ENCODE peak calls at places on chromosomes 5 and 9, in four cellular contexts. Y is mucosa of descending colon, G is breast epithelium, W is GM23338. C is an unnamed sample.

GRCh38 chr9:2053883-2054845 is 39.0 kb downstream of the SMARCA2 start:
- DNase-seq in Y (peak), G (no peak), W (no peak), C (no peak)

GRCh38 chr5:6729400-6730310 is 16.4 kb downstream of the TENT4A start:
- DNase-seq in Y (peak), G (no peak), W (no peak), C (no peak)

GRCh38 chr9:119556129-119556875 is 187.1 kb upstream of the BRINP1 start:
- DNase-seq in Y (peak), G (peak), W (peak), C (peak)

GRCh38 chr9:37920471-37921167 is 16.7 kb upstream of the SLC25A51 start:
- DNase-seq in Y (peak), G (no peak), W (peak), C (no peak)

GRCh38 chr5:176955895-176956294 is 50.7 kb downstream of the UIMC1 start:
- DNase-seq in Y (no peak), G (no peak), W (no peak), C (no peak)

GRCh38 chr5:39815701-39816100 is 390.9 kb upstream of the DAB2 start:
- DNase-seq in Y (no peak), G (no peak), W (no peak), C (no peak)

GRCh38 chr5:9546973-9547947 is 1.4 kb upstream of the SEMA5A start:
- DNase-seq in Y (peak), G (no peak), W (peak), C (no peak)

GRCh38 chr5:158382473-158382872 is 523.5 kb upstream of the CLINT1 start:
- DNase-seq in Y (peak), G (no peak), W (peak), C (no peak)

GRCh38 chr9:93950619-93951601 is 4.2 kb downstream of the BARX1 start:
- DNase-seq in Y (peak), G (no peak), W (peak), C (no peak)

GRCh38 chr5:126851441-126852103 is 74.6 kb downstream of the LMNB1 start:
- DNase-seq in Y (no peak), G (no peak), W (no peak), C (no peak)

GRCh38 chr9:135992486-135993408 is 31.6 kb upstream of the UBAC1 start:
- DNase-seq in Y (peak), G (peak), W (peak), C (no peak)

GRCh38 chr9:92715488-92716231 is 45.7 kb upstream of the IPPK start:
- DNase-seq in Y (peak), G (no peak), W (no peak), C (no peak)

GRCh38 chr5:99020698-99021048 is 91.9 kb upstream of the CHD1 start:
- DNase-seq in Y (peak), G (no peak), W (no peak), C (no peak)

GRCh38 chr9:118595719-118596305 is 773.4 kb downstream of the BRINP1 start:
- DNase-seq in Y (peak), G (no peak), W (peak), C (no peak)

GRCh38 chr9:73434826-73435225 is 283.2 kb downstream of the ANXA1 start:
- DNase-seq in Y (no peak), G (no peak), W (no peak), C (no peak)

GRCh38 chr5:73544429-73545402 is 20.7 kb downstream of the ANKRA2 start:
- DNase-seq in Y (peak), G (peak), W (no peak), C (no peak)

GRCh38 chr5:32193591-32193990 is 19.5 kb upstream of the GOLPH3 start:
- DNase-seq in Y (peak), G (peak), W (no peak), C (no peak)

GRCh38 chr5:107919361-107919760 is 248.6 kb upstream of the EFNA5 start:
- DNase-seq in Y (no peak), G (no peak), W (no peak), C (no peak)

GRCh38 chr9:125633116-125633743 is 73.8 kb downstream of the MAPKAP1 start:
- DNase-seq in Y (no peak), G (no peak), W (no peak), C (no peak)

GRCh38 chr5:153425914-153426313 is 64.6 kb upstream of the GRIA1 start:
- DNase-seq in Y (no peak), G (no peak), W (peak), C (no peak)

GRCh38 chr9:128614728-128615127 is 41.9 kb downstream of the DYNC2I2 start:
- DNase-seq in Y (no peak), G (no peak), W (no peak), C (no peak)

GRCh38 chr9:116673375-116673774 is 13.7 kb upstream of the TRIM32 start:
- DNase-seq in Y (no peak), G (no peak), W (no peak), C (no peak)

GRCh38 chr5:32233696-32234447 is 59.8 kb upstream of the GOLPH3 start:
- DNase-seq in Y (peak), G (no peak), W (no peak), C (peak)

GRCh38 chr9:91162784-91163440 is 198.8 kb downstream of the AUH start:
- DNase-seq in Y (peak), G (no peak), W (no peak), C (no peak)

GRCh38 chr5:15837584-15838289 is 337.8 kb downstream of the FBXL7 start:
- DNase-seq in Y (no peak), G (no peak), W (no peak), C (no peak)

GRCh38 chr9:85610074-85610855 is 131.5 kb downstream of the AGTPBP1 start:
- DNase-seq in Y (peak), G (no peak), W (peak), C (no peak)

GRCh38 chr9:18379073-18379811 is 94.7 kb upstream of the ADAMTSL1 start:
- DNase-seq in Y (no peak), G (no peak), W (peak), C (no peak)

GRCh38 chr5:162372265-162372664 is 304.7 kb downstream of the GABRG2 start:
- DNase-seq in Y (no peak), G (no peak), W (peak), C (no peak)

GRCh38 chr9:129620669-129621295 is at the start of gene C9orf50:
- DNase-seq in Y (no peak), G (no peak), W (no peak), C (no peak)

GRCh38 chr9:128316421-128316820 is 5.8 kb downstream of the TRUB2 start:
- DNase-seq in Y (no peak), G (no peak), W (no peak), C (no peak)

GRCh38 chr9:126376311-126376902 is 49.8 kb downstream of the MVB12B start:
- DNase-seq in Y (peak), G (no peak), W (no peak), C (no peak)

GRCh38 chr5:80656425-80656824 is 1.6 kb upstream of the DHFR start:
- DNase-seq in Y (no peak), G (no peak), W (peak), C (no peak)
- TF ChIP-seq CTCF in Y (no peak), G (no peak), W (peak), C (no peak)

GRCh38 chr5:91929522-91929817 is 546.4 kb upstream of the ARRDC3 start:
- DNase-seq in Y (no peak), G (no peak), W (no peak), C (no peak)

GRCh38 chr5:91927439-91927838 is 544.3 kb upstream of the ARRDC3 start:
- DNase-seq in Y (no peak), G (no peak), W (no peak), C (no peak)

GRCh38 chr5:91925249-91925648 is 542.1 kb upstream of the ARRDC3 start:
- DNase-seq in Y (no peak), G (no peak), W (no peak), C (no peak)

DNA sequence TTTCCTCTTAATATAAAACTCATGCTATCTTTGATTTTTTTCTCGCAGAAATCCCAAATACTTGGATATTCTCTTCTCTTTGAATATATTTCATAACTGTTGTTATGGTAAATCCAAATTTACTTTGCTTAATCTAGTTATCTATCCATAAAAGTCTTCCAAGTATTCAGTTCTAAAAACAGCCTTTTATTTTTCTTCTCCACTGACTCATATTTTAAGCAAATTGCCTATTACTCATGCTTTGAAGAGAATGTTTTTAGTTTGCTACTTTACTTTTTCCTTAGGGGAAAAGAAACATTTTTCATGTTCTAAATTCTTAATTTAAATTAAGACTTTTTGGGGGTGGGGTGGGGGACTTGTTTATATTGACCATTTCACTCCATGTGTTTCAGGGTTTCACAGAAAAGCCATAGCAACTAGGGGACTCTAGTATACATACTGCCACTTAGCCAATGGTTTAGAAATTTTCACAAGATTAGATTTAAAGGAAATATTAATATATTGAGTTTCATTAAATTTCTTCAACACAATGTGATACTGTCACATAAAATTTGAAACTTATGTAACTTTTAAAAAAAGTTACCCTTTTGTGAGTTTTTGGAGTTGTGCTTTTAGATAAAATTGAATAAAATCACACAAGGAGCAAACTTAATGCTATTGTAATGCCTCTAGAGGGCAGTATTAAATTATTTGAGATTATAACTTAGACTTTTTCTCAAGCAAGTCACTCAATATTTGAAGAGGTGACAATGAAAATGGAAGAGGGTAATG is 545.8 kb upstream of the ARRDC3 start:
- DNase-seq in Y (no peak), G (no peak), W (peak), C (no peak)
- TF ChIP-seq CTCF in Y (no peak), G (peak), W (no peak), C (peak)

DNA sequence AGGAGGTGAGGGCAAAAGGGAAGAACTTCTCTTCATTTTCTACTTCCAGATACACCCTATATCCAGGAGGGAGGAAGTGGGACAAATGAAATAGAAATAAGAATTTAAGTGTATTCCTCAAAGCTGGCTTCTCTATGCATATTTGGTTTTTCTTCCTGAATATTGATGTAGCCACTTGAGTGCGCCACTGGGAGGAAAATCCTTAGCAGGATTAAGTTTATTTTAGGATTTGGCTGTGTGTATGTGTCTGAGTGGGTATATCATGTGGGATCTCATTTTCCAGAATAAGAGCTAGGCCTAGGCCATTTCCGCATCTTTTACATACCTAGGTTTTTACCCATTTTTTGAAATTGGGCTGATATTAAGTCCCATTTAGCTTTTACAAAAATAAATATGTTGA is 42.5 kb downstream of the MAP1B start:
- DNase-seq in Y (no peak), G (no peak), W (no peak), C (no peak)
- TF ChIP-seq CTCF in Y (no peak), G (no peak), W (no peak), C (peak)

GRCh38 chr5:67315082-67315801 is 118.6 kb upstream of the CD180 start:
- DNase-seq in Y (no peak), G (no peak), W (no peak), C (no peak)
- TF ChIP-seq CTCF in Y (no peak), G (no peak), W (peak), C (no peak)

C was measured in D721Med.